ENCODE peak calls at places on chromosomes 4 and X, in six cellular contexts. H, J, K, V, F and D are unnamed samples.

GRCh38 chrX:111088628-111089027 is 7.4 kb upstream of the PAK3 start:
- DNase-seq in H (no peak), J (no peak), K (no peak), V (no peak), F (no peak), D (no peak)

GRCh38 chrX:9153299-9153698 is 119.4 kb upstream of the FAM9B start:
- DNase-seq in H (no peak), J (no peak), K (peak; percentile 28), V (no peak), F (no peak), D (no peak)

GRCh38 chr4:67288964-67289363 is 256.3 kb downstream of the CENPC start:
- DNase-seq in H (peak; percentile 30), J (no peak), K (no peak), V (no peak), F (no peak), D (peak; percentile 29)

GRCh38 chr4:160180206-160180605 is 1077.3 kb downstream of the RAPGEF2 start:
- DNase-seq in H (no peak), J (no peak), K (peak; percentile 80), V (no peak), F (no peak), D (no peak)

GRCh38 chrX:130770615-130771014 is 132.4 kb downstream of the ENOX2 start:
- DNase-seq in H (no peak), J (no peak), K (peak; percentile 64), V (no peak), F (no peak), D (no peak)

GRCh38 chr4:185209031-185209851 is at the start of gene SNX25:
- DNase-seq in H (peak; percentile 95), J (peak; percentile 78), K (no peak), V (peak; percentile 92), F (peak; percentile 90), D (peak; percentile 93)

GRCh38 chr4:150828159-150828558 is 186.9 kb downstream of the LRBA start:
- DNase-seq in H (peak; percentile 57), J (no peak), K (no peak), V (peak; percentile 34), F (no peak), D (peak; percentile 47)

GRCh38 chr4:86223472-86223871 is 136.4 kb downstream of the MAPK10 start:
- DNase-seq in H (no peak), J (no peak), K (peak; percentile 31), V (no peak), F (no peak), D (no peak)

GRCh38 chr4:145351922-145352321 is 129.7 kb upstream of the SMAD1 start:
- DNase-seq in H (no peak), J (no peak), K (no peak), V (no peak), F (no peak), D (no peak)

GRCh38 chr4:187172340-187172761 is 448.7 kb upstream of the FAT1 start:
- DNase-seq in H (no peak), J (no peak), K (peak; percentile 62), V (no peak), F (no peak), D (no peak)

GRCh38 chrX:107726809-107727534 is 48.6 kb downstream of the TSC22D3 start:
- DNase-seq in H (no peak), J (no peak), K (no peak), V (no peak), F (no peak), D (no peak)

GRCh38 chr4:177964061-177964460 is 521.8 kb upstream of the AGA start:
- DNase-seq in H (no peak), J (no peak), K (peak; percentile 1), V (no peak), F (no peak), D (no peak)

GRCh38 chr4:123396294-123397275 is at the start of gene SPRY1:
- DNase-seq in H (peak; percentile 79), J (peak; percentile 58), K (peak; percentile 80), V (peak; percentile 79), F (peak; percentile 87), D (peak; percentile 62)

GRCh38 chr4:111957131-111957530 is 188.1 kb upstream of the FAM241A start:
- DNase-seq in H (no peak), J (no peak), K (no peak), V (no peak), F (no peak), D (no peak)

GRCh38 chrX:10370976-10371375 is 214.2 kb downstream of the CLCN4 start:
- DNase-seq in H (no peak), J (no peak), K (no peak), V (no peak), F (no peak), D (no peak)

GRCh38 chrX:135112096-135112729 is 8.1 kb downstream of the ETDB start:
- DNase-seq in H (peak; percentile 44), J (no peak), K (no peak), V (peak; percentile 29), F (peak; percentile 33), D (no peak)

GRCh38 chrX:53049127-53049517 is 533 bp downstream of the GPR173 start:
- DNase-seq in H (no peak), J (no peak), K (no peak), V (no peak), F (no peak), D (no peak)

GRCh38 chrX:30570505-30570904 is 7.1 kb downstream of the TASL start:
- DNase-seq in H (no peak), J (no peak), K (peak; percentile 5), V (no peak), F (no peak), D (peak; percentile 18)

GRCh38 chrX:45584717-45585116 is 384.0 kb upstream of the DIPK2B start:
- DNase-seq in H (no peak), J (no peak), K (no peak), V (no peak), F (no peak), D (no peak)

GRCh38 chr4:10082459-10083272 is 33.9 kb downstream of the WDR1 start:
- DNase-seq in H (no peak), J (no peak), K (no peak), V (peak; percentile 3), F (peak; percentile 47), D (peak; percentile 23)

GRCh38 chr4:54231419-54232150 is 2.5 kb downstream of the PDGFRA start:
- DNase-seq in H (no peak), J (no peak), K (no peak), V (no peak), F (peak; percentile 76), D (peak; percentile 35)

GRCh38 chrX:7435822-7436221 is 287.9 kb upstream of the PUDP start:
- DNase-seq in H (no peak), J (no peak), K (peak; percentile 6), V (no peak), F (no peak), D (no peak)

GRCh38 chr4:153731239-153731638 is 28.6 kb downstream of the RNF175 start:
- DNase-seq in H (no peak), J (no peak), K (peak; percentile 72), V (no peak), F (no peak), D (no peak)

GRCh38 chr4:189185810-189186432 is 754.8 kb upstream of the FRG1 start:
- DNase-seq in H (no peak), J (no peak), K (no peak), V (no peak), F (no peak), D (no peak)